ENCODE peak calls at places on chromosomes 1 and 21, in four cellular contexts. One of them, this sample, is unnamed.

GRCh38 chr1:201586806-201587205 is 47.9 kb downstream of the NAV1 start:
- DNase-seq in AG04450: no peak
- DNase-seq in IMR-90: no peak
- DNase-seq in upper lobe of right lung: peak
- DNase-seq in this sample: no peak

GRCh38 chr1:184287001-184287400 is 99.8 kb upstream of the C1orf21 start:
- DNase-seq in AG04450: no peak
- DNase-seq in IMR-90: peak
- DNase-seq in upper lobe of right lung: no peak
- DNase-seq in this sample: no peak

GRCh38 chr21:35528109-35529042 is 479.3 kb upstream of the RUNX1 start:
- DNase-seq in AG04450: no peak
- DNase-seq in IMR-90: peak
- DNase-seq in upper lobe of right lung: peak
- DNase-seq in this sample: no peak

GRCh38 chr1:197917813-197918646 is 858 bp downstream of the LHX9 start:
- DNase-seq in AG04450: no peak
- DNase-seq in IMR-90: no peak
- DNase-seq in upper lobe of right lung: no peak
- DNase-seq in this sample: no peak

GRCh38 chr1:15343729-15344128 is 66.0 kb upstream of the EFHD2 start:
- DNase-seq in AG04450: no peak
- DNase-seq in IMR-90: peak
- DNase-seq in upper lobe of right lung: no peak
- DNase-seq in this sample: no peak

GRCh38 chr1:15870421-15870820 is 22.9 kb downstream of the SPEN start:
- DNase-seq in AG04450: no peak
- DNase-seq in IMR-90: peak
- DNase-seq in upper lobe of right lung: no peak
- DNase-seq in this sample: no peak

GRCh38 chr1:112828716-112829115 is 113.6 kb upstream of the PPM1J start:
- DNase-seq in AG04450: no peak
- DNase-seq in IMR-90: no peak
- DNase-seq in upper lobe of right lung: no peak
- DNase-seq in this sample: no peak

GRCh38 chr1:1191734-1192133 is 14.7 kb downstream of the TNFRSF18 start:
- DNase-seq in AG04450: no peak
- DNase-seq in IMR-90: no peak
- DNase-seq in upper lobe of right lung: no peak
- DNase-seq in this sample: no peak

GRCh38 chr1:110634455-110635281 is 28.5 kb upstream of the KCNA2 start:
- DNase-seq in AG04450: peak
- DNase-seq in IMR-90: peak
- DNase-seq in upper lobe of right lung: peak
- DNase-seq in this sample: no peak

GRCh38 chr1:66439028-66439427 is 94.9 kb upstream of the SGIP1 start:
- DNase-seq in AG04450: no peak
- DNase-seq in IMR-90: peak
- DNase-seq in upper lobe of right lung: no peak
- DNase-seq in this sample: no peak

GRCh38 chr1:205504311-205505075 is at the start of gene CDK18:
- DNase-seq in AG04450: no peak
- DNase-seq in IMR-90: no peak
- DNase-seq in upper lobe of right lung: peak
- DNase-seq in this sample: peak

GRCh38 chr1:197200468-197200899 is 54.0 kb upstream of the ASPM start:
- DNase-seq in AG04450: no peak
- DNase-seq in IMR-90: peak
- DNase-seq in upper lobe of right lung: no peak
- DNase-seq in this sample: no peak

GRCh38 chr1:23720256-23720995 is 22.8 kb upstream of the ELOA start:
- DNase-seq in AG04450: no peak
- DNase-seq in IMR-90: peak
- DNase-seq in upper lobe of right lung: no peak
- DNase-seq in this sample: no peak

GRCh38 chr1:83606416-83606955 is 392.4 kb downstream of the TTLL7 start:
- DNase-seq in AG04450: no peak
- DNase-seq in IMR-90: no peak
- DNase-seq in upper lobe of right lung: no peak
- DNase-seq in this sample: no peak

GRCh38 chr1:61534847-61535246 is 190.1 kb downstream of the TM2D1 start:
- DNase-seq in AG04450: no peak
- DNase-seq in IMR-90: no peak
- DNase-seq in upper lobe of right lung: no peak
- DNase-seq in this sample: no peak

GRCh38 chr21:42537106-42537742 is 23.6 kb downstream of the SLC37A1 start:
- DNase-seq in AG04450: no peak
- DNase-seq in IMR-90: no peak
- DNase-seq in upper lobe of right lung: peak
- DNase-seq in this sample: no peak

GRCh38 chr1:65141394-65141793 is 6.6 kb upstream of the AK4 start:
- DNase-seq in AG04450: no peak
- DNase-seq in IMR-90: no peak
- DNase-seq in upper lobe of right lung: no peak
- DNase-seq in this sample: no peak

GRCh38 chr21:14858309-14858708 is 206.5 kb downstream of the NRIP1 start:
- DNase-seq in AG04450: no peak
- DNase-seq in IMR-90: no peak
- DNase-seq in upper lobe of right lung: no peak
- DNase-seq in this sample: no peak

GRCh38 chr21:35368326-35368725 is 319.2 kb upstream of the RUNX1 start:
- DNase-seq in AG04450: no peak
- DNase-seq in IMR-90: no peak
- DNase-seq in upper lobe of right lung: no peak
- DNase-seq in this sample: no peak

GRCh38 chr1:238619652-238620051 is 728.9 kb upstream of the ZP4 start:
- DNase-seq in AG04450: no peak
- DNase-seq in IMR-90: no peak
- DNase-seq in upper lobe of right lung: no peak
- DNase-seq in this sample: no peak

GRCh38 chr21:36630485-36631206 is 68.3 kb upstream of the SIM2 start:
- DNase-seq in AG04450: no peak
- DNase-seq in IMR-90: peak
- DNase-seq in upper lobe of right lung: peak
- DNase-seq in this sample: peak
- TF ChIP-seq CTCF in AG04450: peak
- TF ChIP-seq CTCF in IMR-90: peak
- TF ChIP-seq CTCF in upper lobe of right lung: peak
- TF ChIP-seq CTCF in this sample: no peak

DNA sequence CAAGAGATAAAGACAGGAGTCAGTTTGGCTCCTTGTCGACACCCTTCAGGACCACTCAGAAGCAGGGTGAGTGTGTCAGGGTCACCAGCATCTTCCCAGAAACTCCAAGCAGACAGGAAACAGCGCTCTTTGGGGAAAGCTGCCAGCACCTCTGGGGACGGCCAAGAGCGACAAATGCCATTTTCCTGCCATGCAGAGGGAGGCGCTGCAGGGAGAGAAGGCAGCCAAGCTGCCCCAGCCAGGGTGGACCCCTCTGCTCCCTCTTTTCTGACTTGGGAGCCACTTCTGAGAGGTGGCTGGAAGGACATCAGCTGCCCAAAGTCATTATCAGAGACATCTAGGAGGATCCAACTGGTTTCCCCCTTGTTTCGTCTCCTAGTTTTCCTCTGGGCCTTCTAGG is 29.0 kb downstream of the SIM2 start:
- DNase-seq in AG04450: no peak
- DNase-seq in IMR-90: no peak
- DNase-seq in upper lobe of right lung: peak
- DNase-seq in this sample: no peak
- TF ChIP-seq CTCF in AG04450: no peak
- TF ChIP-seq CTCF in IMR-90: no peak
- TF ChIP-seq CTCF in upper lobe of right lung: no peak
- TF ChIP-seq CTCF in this sample: no peak

DNA sequence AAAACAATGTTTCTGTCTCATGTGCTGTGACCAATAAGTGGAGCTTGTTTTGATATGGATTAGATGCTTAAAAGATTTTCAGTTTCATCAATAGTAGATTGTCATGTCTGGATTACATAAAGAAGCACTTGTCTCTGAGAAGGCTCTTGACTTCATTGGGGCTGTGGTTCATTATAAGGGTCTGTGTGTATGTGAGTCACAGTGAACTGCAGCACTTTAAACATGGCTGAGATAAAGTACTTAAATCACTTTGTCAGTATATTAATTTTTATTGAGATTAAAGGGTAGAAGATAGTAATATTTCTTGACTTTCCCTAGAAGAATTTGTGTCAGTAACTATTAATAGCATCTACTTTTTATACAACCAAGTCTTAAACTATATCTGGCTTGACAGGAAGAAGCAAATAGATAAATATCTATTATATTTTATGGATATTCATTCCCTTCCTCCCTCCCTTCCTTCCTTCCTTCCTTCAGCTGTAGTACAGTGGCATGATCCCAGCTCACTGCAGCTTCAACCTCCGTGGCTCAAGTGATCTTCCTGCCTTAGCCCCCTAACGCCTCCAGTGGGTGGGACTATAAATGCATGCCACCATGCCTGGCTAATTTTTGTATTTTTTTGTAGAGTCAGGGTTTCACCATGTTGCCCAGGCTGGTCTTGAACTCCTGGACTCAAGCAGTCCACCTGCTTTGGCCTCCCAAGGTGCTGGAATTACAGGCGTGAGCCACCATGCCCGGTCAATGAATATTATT is 48.8 kb downstream of the ZFYVE9 start:
- DNase-seq in AG04450: no peak
- DNase-seq in IMR-90: peak
- DNase-seq in upper lobe of right lung: no peak
- DNase-seq in this sample: no peak
- TF ChIP-seq CTCF in AG04450: no peak
- TF ChIP-seq CTCF in IMR-90: no peak
- TF ChIP-seq CTCF in upper lobe of right lung: no peak
- TF ChIP-seq CTCF in this sample: no peak

DNA sequence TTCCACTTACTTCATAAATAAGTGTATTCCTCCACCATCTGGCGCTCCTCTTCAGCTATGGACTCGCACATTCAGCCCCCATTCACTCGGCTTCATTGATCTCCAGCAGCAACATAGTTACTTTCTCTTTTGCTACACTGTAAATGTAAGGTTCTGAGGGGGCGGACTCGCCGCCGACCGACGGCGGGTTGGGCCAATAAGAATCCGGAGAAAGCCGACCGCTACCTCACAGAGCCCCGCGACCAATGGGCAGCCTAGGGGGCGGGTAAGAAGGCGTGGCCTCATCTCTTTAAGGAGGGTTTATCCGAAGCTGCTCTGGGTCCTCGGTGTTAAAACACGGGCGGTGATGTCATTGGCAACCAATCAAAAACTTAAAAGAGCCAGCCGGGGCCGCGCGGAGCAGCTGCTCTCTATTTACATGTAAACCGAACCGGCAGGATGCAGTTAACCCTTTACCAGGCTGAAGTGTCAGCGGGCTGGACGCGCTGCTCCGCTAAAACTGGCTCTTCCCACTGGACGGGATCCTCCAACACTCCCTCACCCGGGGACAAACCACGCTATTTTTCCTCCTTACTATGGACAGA is at the start of gene DUSP10:
- DNase-seq in AG04450: peak
- DNase-seq in IMR-90: peak
- DNase-seq in upper lobe of right lung: peak
- DNase-seq in this sample: peak
- TF ChIP-seq CTCF in AG04450: no peak
- TF ChIP-seq CTCF in IMR-90: peak
- TF ChIP-seq CTCF in upper lobe of right lung: no peak
- TF ChIP-seq CTCF in this sample: no peak

DNA sequence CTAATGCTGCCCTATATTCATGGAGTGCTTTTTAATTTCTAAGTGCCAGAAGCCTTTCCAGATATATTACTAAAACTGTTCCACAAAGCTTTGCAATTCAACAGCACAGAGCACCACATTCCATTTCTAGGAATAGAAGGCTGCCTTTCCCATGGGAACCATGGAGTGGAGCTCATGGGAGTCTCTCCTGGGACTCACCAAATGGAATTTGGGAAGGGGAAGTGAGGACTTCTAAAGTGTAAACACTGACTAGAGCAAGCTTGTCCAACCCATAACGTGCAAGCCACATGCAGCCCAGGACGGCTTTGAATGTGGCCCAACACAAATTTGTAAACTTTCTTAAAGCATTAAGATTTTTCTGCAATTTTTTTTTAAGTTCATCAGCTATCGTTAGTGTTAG is 190.4 kb upstream of the TNR start:
- DNase-seq in AG04450: no peak
- DNase-seq in IMR-90: peak
- DNase-seq in upper lobe of right lung: no peak
- DNase-seq in this sample: no peak
- TF ChIP-seq CTCF in AG04450: no peak
- TF ChIP-seq CTCF in IMR-90: no peak
- TF ChIP-seq CTCF in upper lobe of right lung: no peak
- TF ChIP-seq CTCF in this sample: no peak